ENCODE peak calls at places on chromosomes 13 and 19, in six cellular contexts. U is T-helper 2 cell, O is GM06990, B is NCI-H1694 treated with DMSO at 0.1 percent for 48 hours, S is T-helper 1 cell, E is amygdala. J is an unnamed sample.

GRCh38 chr13:97140611-97141010 is 81.5 kb upstream of the MBNL2 start:
- DNase-seq in B (no peak), E (no peak), O (no peak), U (no peak), S (no peak), J (no peak)

GRCh38 chr13:45412274-45413049 is 5.7 kb downstream of the SLC25A30 start:
- DNase-seq in B (no peak), E (no peak), S (no peak), O (no peak), U (no peak), J (no peak)

GRCh38 chr19:38665950-38666661 is 18.7 kb downstream of the ACTN4 start:
- DNase-seq in O (no peak), S (no peak), E (no peak), B (no peak), U (no peak), J (peak; percentile 82)

GRCh38 chr19:7450243-7451223 is 38.3 kb downstream of the PEX11G start:
- DNase-seq in S (no peak), E (no peak), B (no peak), O (no peak), U (no peak), J (no peak)

GRCh38 chr19:23776507-23777205 is 18.0 kb upstream of the ZNF681 start:
- DNase-seq in U (no peak), E (no peak), B (no peak), S (no peak), O (no peak), J (peak; percentile 30)

GRCh38 chr13:114109646-114110045 is 22.8 kb downstream of the RASA3 start:
- DNase-seq in B (no peak), E (no peak), S (no peak), U (no peak), O (no peak), J (peak; percentile 61)

GRCh38 chr19:4456566-4456842 is 1.1 kb downstream of the UBXN6 start:
- DNase-seq in S (no peak), E (no peak), U (no peak), O (no peak), B (no peak), J (no peak)

GRCh38 chr13:48567521-48568331 is 34.8 kb upstream of the RCBTB2 start:
- DNase-seq in S (no peak), B (no peak), E (no peak), O (no peak), U (no peak), J (no peak)